ENCODE peak calls at places on chromosomes 4 and X, in four cellular contexts. F is MV-4-11, W is LoVo, L is tibial artery. T is an unnamed sample.
A peak's percentile ranks its signal among the peaks of the same experiment; 100 is the strongest.

GRCh38 chrX:55486736-55487135 is 2.9 kb downstream of the USP51 start:
- DNase-seq in F (no peak), W (no peak), L (peak; percentile 12), T (no peak)

GRCh38 chr4:128427832-128428366 is 140.3 kb upstream of the PGRMC2 start:
- DNase-seq in F (peak; percentile 66), L (no peak), W (peak; percentile 84), T (peak; percentile 60)

GRCh38 chr4:86261634-86262033 is 98.2 kb downstream of the MAPK10 start:
- DNase-seq in L (no peak), W (no peak), F (no peak), T (no peak)

GRCh38 chr4:165403667-165404066 is 24.9 kb downstream of the CPE start:
- DNase-seq in L (no peak), W (no peak), F (no peak), T (no peak)

GRCh38 chr4:173521474-173522159 is 8.4 kb downstream of the HAND2 start:
- DNase-seq in W (no peak), F (no peak), L (peak; percentile 39), T (peak; percentile 33)

GRCh38 chr4:107896158-107896645 is 35.1 kb upstream of the CYP2U1 start:
- DNase-seq in F (no peak), L (no peak), W (peak; percentile 92), T (peak; percentile 53)

GRCh38 chr4:108397850-108398249 is 222.5 kb upstream of the RPL34 start:
- DNase-seq in W (no peak), F (no peak), L (no peak), T (no peak)

GRCh38 chr4:55008166-55009056 is 117.0 kb downstream of the KDR start:
- DNase-seq in L (no peak), F (no peak), W (no peak), T (no peak)

GRCh38 chr4:38241541-38241940 is 281.3 kb downstream of the PTTG2 start:
- DNase-seq in F (no peak), L (no peak), W (peak; percentile 38), T (no peak)

GRCh38 chrX:57677132-57677858 is 2.8 kb downstream of the NLRP2B start:
- DNase-seq in F (no peak), L (no peak), W (no peak), T (no peak)

T was measured in hepatic stellate cell.